ENCODE peak calls at places on chromosome 10, in eight cellular contexts. D is AG10803; N is NCI-H1105; R is anterior cingulate cortex; E is activated naive CD4-positive, alpha-beta T cell; I is mucosa of gallbladder; S is MV-4-11; Y is stimulated activated CD8-positive, alpha-beta memory T cell treated with anti-CD3 and anti-CD28 coated beads, Interleukin-2, amount 100 ng/mL, for 48 hours. J is an unnamed sample.

GRCh38 chr10:78035025-78035424 is 1.4 kb downstream of the RPS24 start:
- DNase-seq in E (no peak), R (no peak), N (no peak), D (no peak), I (no peak), Y (no peak), S (no peak), J (no peak)

GRCh38 chr10:88897019-88897853 is 17.2 kb downstream of the STAMBPL1 start:
- DNase-seq in D (peak; percentile 49), E (no peak), S (no peak), N (no peak), I (no peak), Y (no peak), R (no peak), J (peak; percentile 76)

GRCh38 chr10:71771821-71772617 is 1.3 kb downstream of the VSIR start:
- DNase-seq in S (peak; percentile 42), D (peak; percentile 78), N (no peak), E (no peak), Y (no peak), I (peak; percentile 66), R (no peak), J (peak; percentile 93)

GRCh38 chr10:79034271-79034876 is 34.4 kb upstream of the ZMIZ1 start:
- DNase-seq in R (no peak), I (no peak), E (no peak), N (no peak), D (no peak), S (no peak), Y (no peak), J (no peak)

GRCh38 chr10:86963341-86963919 is 4.9 kb upstream of the ADIRF start:
- DNase-seq in R (no peak), N (no peak), E (no peak), D (no peak), S (no peak), I (no peak), Y (no peak), J (no peak)

GRCh38 chr10:95571390-95571789 is 10.2 kb upstream of the SORBS1 start:
- DNase-seq in S (no peak), I (no peak), Y (no peak), N (no peak), E (no peak), D (no peak), R (no peak), J (no peak)

GRCh38 chr10:68194290-68194689 is 37.6 kb downstream of the ATOH7 start:
- DNase-seq in Y (no peak), R (no peak), D (no peak), I (no peak), E (no peak), N (no peak), S (no peak), J (no peak)

GRCh38 chr10:10677479-10677878 is 340.2 kb upstream of the CELF2 start:
- DNase-seq in E (no peak), S (peak; percentile 66), R (peak; percentile 37), I (peak; percentile 47), Y (peak; percentile 3), N (no peak), D (peak; percentile 60), J (no peak)